ENCODE peak calls at places on chromosomes 12 and 14, in four cellular contexts. E is ovary, N is cardiac muscle cell, P is HCT116. G is an unnamed sample.

GRCh38 chr12:59734371-59734770 is 138.5 kb downstream of the SLC16A7 start:
- DNase-seq in E (no peak), N (no peak), P (no peak), G (no peak)

GRCh38 chr14:36662543-36663403 is 1.1 kb downstream of the PAX9 start:
- DNase-seq in E (no peak), N (no peak), P (no peak), G (no peak)

GRCh38 chr12:1995205-1995896 is 8.9 kb downstream of the DCP1B start:
- DNase-seq in E (no peak), N (no peak), P (no peak), G (no peak)

GRCh38 chr14:33556382-33557121 is 394.3 kb downstream of the EGLN3 start:
- DNase-seq in E (no peak), N (peak; percentile 68), P (no peak), G (peak; percentile 56)

GRCh38 chr12:26369588-26369987 is 174.2 kb downstream of the SSPN start:
- DNase-seq in E (no peak), N (peak; percentile 76), P (no peak), G (peak; percentile 83)

GRCh38 chr12:55392032-55392795 is 8.1 kb upstream of the OR6C65 start:
- DNase-seq in E (no peak), N (no peak), P (no peak), G (no peak)

GRCh38 chr14:87745507-87746118 is 247.4 kb downstream of the GALC start:
- DNase-seq in E (no peak), N (peak; percentile 40), P (peak; percentile 3), G (peak; percentile 57)

GRCh38 chr12:62522984-62523383 is 56.4 kb downstream of the MON2 start:
- DNase-seq in E (no peak), N (peak; percentile 15), P (no peak), G (peak; percentile 16)

GRCh38 chr12:52213541-52214420 is 19.3 kb upstream of the KRT7 start:
- DNase-seq in E (peak; percentile 69), N (peak; percentile 82), P (peak; percentile 82), G (peak; percentile 76)

GRCh38 chr12:94134226-94134795 is 14.1 kb upstream of the PLXNC1 start:
- DNase-seq in E (no peak), N (peak; percentile 70), P (peak; percentile 61), G (peak; percentile 75)

GRCh38 chr12:109387425-109388166 is 39.9 kb downstream of the MYO1H start:
- DNase-seq in E (no peak), N (peak; percentile 39), P (peak; percentile 44), G (peak; percentile 53)

GRCh38 chr12:16346931-16347330 is 514 bp upstream of the MGST1 start:
- DNase-seq in E (no peak), N (no peak), P (no peak), G (no peak)

GRCh38 chr14:70780396-70781075 is 28.8 kb downstream of the MAP3K9 start:
- DNase-seq in E (no peak), N (no peak), P (no peak), G (no peak)

GRCh38 chr14:71554959-71555612 is 377.1 kb upstream of the RGS6 start:
- DNase-seq in E (no peak), N (no peak), P (no peak), G (no peak)

GRCh38 chr12:51183349-51183748 is 10.4 kb upstream of the TFCP2 start:
- DNase-seq in E (no peak), N (no peak), P (no peak), G (no peak)

GRCh38 chr12:29376118-29376517 is 4.9 kb downstream of the ERGIC2 start:
- DNase-seq in E (no peak), N (no peak), P (no peak), G (no peak)

GRCh38 chr12:22672951-22673350 is 48.0 kb downstream of the ETNK1 start:
- DNase-seq in E (no peak), N (peak; percentile 53), P (no peak), G (peak; percentile 67)

GRCh38 chr12:32379667-32380066 is 19.7 kb upstream of the FGD4 start:
- DNase-seq in E (no peak), N (no peak), P (no peak), G (no peak)

GRCh38 chr14:103500148-103500990 is 22.3 kb downstream of the CKB start:
- DNase-seq in E (peak; percentile 92), N (peak; percentile 91), P (no peak), G (peak; percentile 88)

GRCh38 chr14:50452979-50453705 is 56.5 kb upstream of the CDKL1 start:
- DNase-seq in E (no peak), N (peak; percentile 86), P (no peak), G (peak; percentile 90)

GRCh38 chr12:42886160-42886559 is 296.6 kb upstream of the PRICKLE1 start:
- DNase-seq in E (no peak), N (no peak), P (no peak), G (no peak)

GRCh38 chr12:124914392-124915248 is at the start of gene UBC:
- DNase-seq in E (peak; percentile 93), N (peak; percentile 95), P (peak; percentile 87), G (peak; percentile 97)

GRCh38 chr12:84874125-84874824 is 38.3 kb downstream of the SLC6A15 start:
- DNase-seq in E (no peak), N (peak; percentile 74), P (peak; percentile 55), G (peak; percentile 82)

GRCh38 chr12:124422570-124423523 is 128.0 kb downstream of the RFLNA start:
- DNase-seq in E (peak; percentile 95), N (peak; percentile 98), P (peak; percentile 84), G (peak; percentile 99)

GRCh38 chr12:120290541-120291312 is 976 bp downstream of the RNU4-2 start:
- DNase-seq in E (peak; percentile 43), N (no peak), P (no peak), G (no peak)

GRCh38 chr14:77184396-77185092 is 2.9 kb downstream of the TMEM63C start:
- DNase-seq in E (no peak), N (no peak), P (no peak), G (no peak)

GRCh38 chr12:109833307-109834189 is at the start of gene TRPV4:
- DNase-seq in E (peak; percentile 52), N (peak; percentile 68), P (no peak), G (peak; percentile 25)

GRCh38 chr12:68624933-68625332 is 14.2 kb downstream of the RAP1B start:
- DNase-seq in E (no peak), N (no peak), P (no peak), G (no peak)

GRCh38 chr12:68621092-68622081 is 10.7 kb downstream of the RAP1B start:
- DNase-seq in E (no peak), N (no peak), P (no peak), G (no peak)

GRCh38 chr12:68623984-68624383 is 13.3 kb downstream of the RAP1B start:
- DNase-seq in E (no peak), N (peak; percentile 39), P (no peak), G (peak; percentile 41)

GRCh38 chr12:68622250-68622649 is 11.6 kb downstream of the RAP1B start:
- DNase-seq in E (no peak), N (peak; percentile 23), P (no peak), G (no peak)

DNA sequence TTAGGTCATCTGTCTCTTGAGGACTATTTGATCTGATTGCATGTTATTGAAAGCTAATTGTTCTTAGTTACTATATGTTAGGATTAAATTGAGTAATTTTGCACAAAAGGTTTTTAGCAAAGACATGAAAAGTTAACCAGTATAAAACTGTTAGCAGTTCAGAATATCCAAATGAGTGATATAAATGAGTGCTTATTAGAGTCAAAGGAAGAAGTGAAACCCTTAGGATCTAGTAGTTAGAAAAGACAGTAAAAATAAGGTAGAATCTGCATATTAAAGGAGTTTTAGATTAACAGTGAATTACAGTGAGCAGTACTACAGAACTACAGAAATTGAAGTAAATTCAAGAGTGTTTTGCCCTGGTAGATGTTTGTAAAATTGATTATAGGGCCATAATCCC is 12.4 kb downstream of the RAP1B start:
- DNase-seq in E (no peak), N (no peak), P (no peak), G (no peak)
- H3K4me3 ChIP-seq in E (no peak overlapping the region), N (no peak overlapping the region), P (no peak overlapping the region), G (no peak overlapping the region)

GRCh38 chr14:104689620-104690265 is 325 bp downstream of the INF2 start:
- DNase-seq in E (peak; percentile 73), N (no peak), P (no peak), G (no peak)

GRCh38 chr14:104687601-104688504 is 1.6 kb upstream of the INF2 start:
- DNase-seq in E (peak; percentile 78), N (peak; percentile 78), P (peak; percentile 62), G (peak; percentile 60)

GRCh38 chr14:104686624-104687517 is 2.5 kb upstream of the INF2 start:
- DNase-seq in E (peak; percentile 20), N (no peak), P (no peak), G (no peak)

GRCh38 chr14:104688755-104689619 is at the start of gene INF2:
- DNase-seq in E (peak; percentile 65), N (peak; percentile 70), P (no peak), G (peak; percentile 42)

DNA sequence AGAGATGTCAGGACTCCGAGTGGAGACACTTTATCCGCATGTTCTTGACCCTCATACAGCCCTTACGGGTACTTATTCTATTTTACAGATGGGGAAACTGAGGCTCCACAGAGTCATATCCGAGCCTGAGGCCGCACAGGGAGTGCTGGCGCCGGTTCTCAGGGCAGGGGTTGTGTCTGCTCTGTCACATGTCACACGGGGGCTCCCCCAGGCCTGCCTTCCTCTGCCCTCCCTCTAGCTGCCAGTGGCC is 988 bp upstream of the INF2 start:
- DNase-seq in E (no peak), N (no peak), P (no peak), G (no peak)
- H3K4me3 ChIP-seq in E (no peak overlapping the region), N (no peak overlapping the region), P (peak overlapping the region; percentile 45), G (no peak overlapping the region)

DNA sequence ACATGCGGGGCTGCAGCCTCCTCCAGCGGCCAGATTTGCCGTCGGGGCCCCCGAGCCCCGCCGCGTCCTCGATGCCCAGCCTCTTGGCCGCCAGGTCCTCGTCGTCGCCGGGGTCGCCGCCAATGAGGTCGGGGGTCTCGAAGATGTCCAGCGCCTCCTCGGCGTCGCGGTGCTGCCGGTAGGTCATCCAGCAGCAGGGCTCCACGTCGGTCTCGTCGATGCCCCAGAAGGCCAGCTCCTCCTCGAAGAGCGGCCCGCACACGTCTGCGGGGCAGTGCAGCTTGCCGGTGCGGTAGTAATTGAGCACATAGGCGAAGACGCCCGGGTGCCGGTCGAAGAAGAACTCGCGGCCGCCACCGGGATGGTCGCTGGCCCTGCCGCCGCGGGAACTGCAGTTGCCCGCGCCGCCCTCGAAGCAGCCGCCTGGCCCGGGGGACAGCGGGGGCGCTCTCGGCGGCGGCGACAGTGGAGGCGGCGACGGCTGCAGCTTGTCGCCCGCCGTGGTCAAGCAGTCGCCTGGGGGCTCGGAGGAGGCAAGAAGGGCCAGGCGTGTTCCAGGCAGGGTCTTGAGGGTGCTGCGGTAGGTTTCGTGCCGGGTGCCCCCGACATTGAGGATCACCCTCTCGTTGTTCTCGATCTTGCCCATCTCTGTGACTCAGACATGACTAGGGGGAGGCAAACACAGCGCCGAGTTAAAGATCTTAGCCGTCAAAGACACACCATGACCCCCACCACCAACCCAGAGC is 2.1 kb downstream of the KCNC2 start:
- DNase-seq in E (no peak), N (no peak), P (no peak), G (no peak)
- H3K4me3 ChIP-seq in E (no peak overlapping the region), N (no peak overlapping the region), P (no peak overlapping the region), G (no peak overlapping the region)

DNA sequence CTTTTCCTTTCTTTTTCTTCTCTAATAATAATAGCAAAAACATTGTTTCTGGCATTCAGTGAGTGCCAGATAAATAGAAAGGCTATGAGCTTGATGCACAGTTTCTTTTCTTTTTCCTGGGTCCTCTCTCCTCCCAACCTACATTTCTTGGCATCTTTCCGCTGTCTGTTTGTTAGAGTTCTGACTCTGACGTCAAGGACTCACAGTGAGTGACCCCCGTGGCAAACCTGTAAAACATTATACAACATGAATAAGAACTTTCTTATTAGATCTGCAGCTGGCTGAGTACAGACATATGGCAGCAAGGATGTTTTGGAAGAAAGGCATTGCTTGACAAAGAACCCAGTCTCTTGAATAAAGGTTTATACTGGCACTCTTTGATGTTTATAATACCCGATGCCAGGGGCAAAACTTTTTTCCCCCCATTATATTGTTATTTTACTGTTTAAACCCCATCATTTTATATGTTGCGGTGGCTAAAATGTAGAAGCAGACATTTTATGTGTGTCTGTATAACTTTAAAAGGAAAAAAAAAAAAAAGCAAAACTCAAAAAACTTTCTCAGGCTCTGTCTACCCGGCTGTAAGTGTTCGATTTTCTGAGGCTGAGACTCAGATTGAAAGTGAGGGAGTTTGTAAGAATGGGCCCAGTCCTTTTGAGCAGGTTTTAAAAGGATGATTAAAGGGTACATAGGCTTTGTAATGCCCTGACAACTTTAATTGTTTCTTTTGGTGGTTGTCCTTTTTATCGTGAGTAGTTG is 159.2 kb downstream of the PDE3A start:
- DNase-seq in E (no peak), N (peak; percentile 70), P (no peak), G (peak; percentile 58)
- H3K4me3 ChIP-seq in E (no peak overlapping the region), N (no peak overlapping the region), P (no peak overlapping the region), G (no peak overlapping the region)

G was measured in fibroblast of the aortic adventitia.